ENCODE peak calls at places on chromosomes 11 and 22, in four cellular contexts. K is Caco-2, M is prostate gland, S is pancreas. R is an unnamed sample.

GRCh38 chr11:73965764-73966121 is 14.9 kb downstream of the DNAJB13 start:
- DNase-seq in M (no peak), S (no peak), K (no peak), R (no peak)

GRCh38 chr22:39956932-39957664 is 3.1 kb upstream of the TMA7B start:
- DNase-seq in K (no peak), S (no peak), M (no peak), R (no peak)

GRCh38 chr11:93031386-93031785 is 61.9 kb downstream of the MTNR1B start:
- DNase-seq in S (no peak), M (no peak), K (no peak), R (no peak)

GRCh38 chr11:111456859-111457730 is 55.1 kb downstream of the BTG4 start:
- DNase-seq in M (no peak), S (no peak), K (peak; percentile 1), R (no peak)

GRCh38 chr11:69114811-69115523 is 40.8 kb upstream of the SMIM38 start:
- DNase-seq in K (peak; percentile 71), M (peak; percentile 60), S (no peak), R (peak; percentile 80)

GRCh38 chr22:20584029-20584871 is 76.8 kb downstream of the MED15 start:
- DNase-seq in S (no peak), K (no peak), M (no peak), R (no peak)

GRCh38 chr22:42696331-42696967 is 24.2 kb downstream of the A4GALT start:
- DNase-seq in M (no peak), S (no peak), K (no peak), R (no peak)

GRCh38 chr11:62539238-62539925 is 7.2 kb downstream of the AHNAK start:
- DNase-seq in M (no peak), K (no peak), S (peak; percentile 49), R (peak; percentile 63)

GRCh38 chr11:125591659-125592304 is 870 bp upstream of the STT3A start:
- DNase-seq in K (peak; percentile 64), M (peak; percentile 22), S (peak; percentile 46), R (peak; percentile 37)

GRCh38 chr11:15893080-15893492 is 463.3 kb downstream of the SOX6 start:
- DNase-seq in M (peak; percentile 33), S (no peak), K (no peak), R (no peak)

GRCh38 chr11:69398529-69399492 is 82.7 kb upstream of the LINC01488 start:
- DNase-seq in S (peak; percentile 50), M (no peak), K (no peak), R (no peak)

GRCh38 chr11:67670316-67671210 is 3.9 kb downstream of the ALDH3B2 start:
- DNase-seq in S (no peak), M (no peak), K (no peak), R (no peak)

GRCh38 chr22:50625568-50626313 is 2.2 kb downstream of the ARSA start:
- DNase-seq in S (peak; percentile 29), M (no peak), K (no peak), R (peak; percentile 21)
- H3K9me3 ChIP-seq in S (no peaks in the 10 kb centered on the region), M (no peaks in the 10 kb centered on the region), K (no peaks in the 10 kb centered on the region), R (no peaks in the 10 kb centered on the region)

GRCh38 chr11:99418927-99419707 is 398.4 kb downstream of the CNTN5 start:
- DNase-seq in S (no peak), M (no peak), K (no peak), R (no peak)

GRCh38 chr11:99423435-99423983 is 402.8 kb downstream of the CNTN5 start:
- DNase-seq in M (no peak), S (no peak), K (no peak), R (no peak)

GRCh38 chr11:99422581-99423434 is 402.1 kb downstream of the CNTN5 start:
- DNase-seq in M (no peak), K (no peak), S (no peak), R (no peak)

GRCh38 chr11:99424313-99425084 is 403.8 kb downstream of the CNTN5 start:
- DNase-seq in M (no peak), K (no peak), S (no peak), R (no peak)

GRCh38 chr11:99419991-99420390 is 399.2 kb downstream of the CNTN5 start:
- DNase-seq in M (no peak), K (no peak), S (no peak), R (no peak)
- H3K9me3 ChIP-seq in M (no peaks in the 10 kb centered on the region), K (no peaks in the 10 kb centered on the region), S (no peaks in the 10 kb centered on the region), R (peaks cover 5% of the 10 kb centered on the region)

DNA sequence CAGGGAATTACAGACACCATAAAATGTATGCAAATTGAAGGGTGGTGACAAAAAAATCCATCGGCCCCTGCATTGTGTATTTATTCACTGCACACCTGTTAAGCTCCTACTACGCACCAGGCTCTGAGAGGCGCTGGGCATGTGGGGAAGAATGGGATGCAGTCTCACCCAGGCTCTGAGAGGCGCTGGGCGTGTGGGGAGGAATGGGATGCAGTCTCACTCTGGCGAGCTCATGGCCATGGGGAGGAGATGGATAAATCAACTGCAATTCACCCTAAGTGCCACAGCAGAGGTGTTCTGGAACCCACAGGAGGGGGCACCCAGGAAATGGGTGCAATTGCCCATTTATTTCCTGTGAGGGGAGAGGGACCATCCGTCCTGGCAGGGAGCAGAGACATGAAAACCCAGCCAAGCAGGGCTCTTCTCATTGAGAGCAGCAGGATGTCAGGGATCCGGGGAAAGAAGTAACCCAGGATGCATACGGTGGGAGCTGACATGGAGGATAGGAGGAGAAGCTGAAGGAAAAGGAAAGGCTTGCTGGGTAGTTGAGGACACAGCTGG is 798.7 kb downstream of the TBC1D22A start:
- DNase-seq in K (no peak), S (no peak), M (no peak), R (no peak)
- H3K9me3 ChIP-seq in K (no peaks in the 10 kb centered on the region), S (no peaks in the 10 kb centered on the region), M (no peaks in the 10 kb centered on the region), R (no peaks in the 10 kb centered on the region)

GRCh38 chr22:22469527-22469926 is 39.0 kb downstream of the ZNF280B start:
- DNase-seq in K (no peak), M (no peak), S (no peak), R (no peak)

GRCh38 chr22:22464541-22465054 is 43.9 kb downstream of the ZNF280B start:
- DNase-seq in M (no peak), S (no peak), K (no peak), R (no peak)

GRCh38 chr22:22465094-22465602 is 43.4 kb downstream of the ZNF280B start:
- DNase-seq in K (no peak), M (no peak), S (no peak), R (no peak)

GRCh38 chr22:22465782-22466181 is 42.8 kb downstream of the ZNF280B start:
- DNase-seq in S (no peak), M (no peak), K (no peak), R (no peak)

GRCh38 chr22:22467112-22467511 is 41.4 kb downstream of the ZNF280B start:
- DNase-seq in M (no peak), K (no peak), S (no peak), R (no peak)
- H3K9me3 ChIP-seq in M (no peaks in the 10 kb centered on the region), K (peaks cover 16% of the 10 kb centered on the region), S (no peaks in the 10 kb centered on the region), R (peaks cover 3% of the 10 kb centered on the region)

GRCh38 chr22:50423956-50424355 is 50.9 kb downstream of the SBF1 start:
- DNase-seq in K (no peak), S (no peak), M (no peak), R (no peak)
- H3K9me3 ChIP-seq in K (no peaks in the 10 kb centered on the region), S (no peaks in the 10 kb centered on the region), M (no peaks in the 10 kb centered on the region), R (no peaks in the 10 kb centered on the region)

GRCh38 chr11:26365284-26365683 is 33.4 kb downstream of the ANO3 start:
- DNase-seq in K (no peak), S (no peak), M (no peak), R (no peak)
- H3K9me3 ChIP-seq in K (peaks cover 6% of the 10 kb centered on the region), S (no peaks in the 10 kb centered on the region), M (no peaks in the 10 kb centered on the region), R (peaks cover 12% of the 10 kb centered on the region)

DNA sequence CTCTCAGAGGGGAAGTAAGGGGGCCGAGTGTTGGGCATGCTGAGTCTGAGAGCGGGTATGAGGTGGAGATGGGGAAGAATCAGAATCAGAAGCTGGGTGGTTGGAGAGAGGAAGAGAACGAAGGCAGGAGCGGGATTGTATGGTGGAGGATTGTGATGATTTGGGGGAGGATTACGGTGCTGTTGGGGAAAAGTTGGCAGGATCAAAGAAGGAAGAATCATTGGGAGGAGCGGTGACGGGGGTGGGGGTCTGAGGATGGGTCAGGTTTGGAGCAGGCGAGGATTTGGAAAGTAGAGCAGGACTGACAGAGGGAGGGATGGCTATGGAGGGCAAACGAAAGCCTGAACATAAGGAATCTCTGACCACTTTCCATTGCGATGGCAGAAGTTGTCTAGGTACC is 22.1 kb downstream of the ZNF195 start:
- DNase-seq in M (no peak), S (no peak), K (no peak), R (no peak)
- H3K9me3 ChIP-seq in M (no peaks in the 10 kb centered on the region), S (peaks cover 4% of the 10 kb centered on the region), K (peaks cover 46% of the 10 kb centered on the region), R (peaks cover 60% of the 10 kb centered on the region)

R was measured in stomach.